ENCODE peak calls at places on chromosome 12, in four cellular contexts. I is IMR-90, C is HepG2, F is Peyer's patch. R is an unnamed sample.

GRCh38 chr12:28164644-28165313 is 25.5 kb upstream of the CCDC91 start:
- DNase-seq in I (peak), C (peak), F (no peak), R (no peak)

GRCh38 chr12:79885956-79886490 is 48.9 kb downstream of the PPP1R12A start:
- DNase-seq in I (no peak), C (no peak), F (no peak), R (no peak)

GRCh38 chr12:34398706-34399630 is 376.7 kb downstream of the ALG10 start:
- DNase-seq in I (no peak), C (no peak), F (no peak), R (peak)

GRCh38 chr12:5369298-5369697 is 62.6 kb upstream of the NTF3 start:
- DNase-seq in I (no peak), C (no peak), F (no peak), R (no peak)

GRCh38 chr12:6180300-6181051 is 19.7 kb upstream of the CD9 start:
- DNase-seq in I (peak), C (peak), F (no peak), R (peak)

GRCh38 chr12:91406920-91407341 is 224.3 kb upstream of the DCN start:
- DNase-seq in I (no peak), C (no peak), F (no peak), R (no peak)

GRCh38 chr12:68306564-68306963 is 25.6 kb downstream of the MDM1 start:
- DNase-seq in I (no peak), C (no peak), F (no peak), R (no peak)

GRCh38 chr12:27936196-27936595 is 36.3 kb downstream of the PTHLH start:
- DNase-seq in I (peak), C (no peak), F (no peak), R (no peak)

GRCh38 chr12:106252056-106252455 is 4.2 kb upstream of the CKAP4 start:
- DNase-seq in I (no peak), C (no peak), F (no peak), R (no peak)

GRCh38 chr12:69623970-69624369 is 13.3 kb upstream of the LRRC10 start:
- DNase-seq in I (peak), C (no peak), F (no peak), R (no peak)

GRCh38 chr12:20260864-20261263 is 107.5 kb upstream of the PDE3A start:
- DNase-seq in I (no peak), C (no peak), F (no peak), R (no peak)

GRCh38 chr12:57262126-57262822 is 11.3 kb upstream of the STAC3 start:
- DNase-seq in I (no peak), C (no peak), F (no peak), R (no peak)

GRCh38 chr12:64083285-64084210 is 138.5 kb downstream of the KICS2 start:
- DNase-seq in I (peak), C (no peak), F (no peak), R (peak)

GRCh38 chr12:41556176-41556575 is 368.1 kb downstream of the PDZRN4 start:
- DNase-seq in I (no peak), C (no peak), F (no peak), R (no peak)

GRCh38 chr12:57759360-57759980 is 4.6 kb downstream of the MARCHF9 start:
- DNase-seq in I (no peak), C (peak), F (no peak), R (no peak)

GRCh38 chr12:2286461-2287131 is 233.8 kb downstream of the CACNA1C start:
- DNase-seq in I (no peak), C (no peak), F (no peak), R (no peak)

DNA sequence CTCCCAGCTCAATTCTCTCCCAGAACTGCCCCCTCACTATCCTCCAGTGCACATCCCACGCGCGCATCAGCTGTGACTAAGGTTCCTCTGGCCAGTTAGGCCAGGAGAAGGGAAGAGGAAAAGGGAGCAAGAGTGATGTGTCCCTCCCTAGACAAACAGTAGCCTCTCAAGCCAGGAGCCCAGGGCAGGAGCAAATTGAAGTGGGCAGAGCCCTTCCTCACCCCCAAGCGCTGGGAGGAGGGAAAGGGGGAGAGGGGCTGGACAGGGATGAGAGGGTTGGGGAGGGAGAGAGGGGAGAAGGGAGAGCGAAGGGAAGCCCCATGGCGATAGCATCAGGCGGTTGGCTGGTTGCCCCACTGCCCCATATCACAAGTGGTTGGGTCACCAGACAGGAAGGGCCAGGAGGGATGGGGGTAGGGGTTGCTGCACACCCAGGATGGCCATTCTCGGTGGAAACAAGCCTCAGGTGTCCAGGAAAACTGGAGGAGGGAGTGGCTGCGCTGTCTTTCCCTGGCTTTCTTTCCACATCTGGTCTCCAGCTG is 1.1 kb downstream of the CD63 start:
- DNase-seq in I (peak), C (no peak), F (no peak), R (peak)
- TF ChIP-seq POLR2A in I (peak), C (no peak), F (no peak), R (no peak)

GRCh38 chr12:119686776-119687175 is 18.8 kb downstream of the PRKAB1 start:
- DNase-seq in I (no peak), C (no peak), F (no peak), R (no peak)

GRCh38 chr12:119687344-119687865 is 19.5 kb downstream of the PRKAB1 start:
- DNase-seq in I (no peak), C (no peak), F (no peak), R (no peak)

GRCh38 chr12:119685375-119685774 is 17.4 kb downstream of the PRKAB1 start:
- DNase-seq in I (no peak), C (no peak), F (no peak), R (no peak)

GRCh38 chr12:119687879-119688278 is 19.9 kb downstream of the PRKAB1 start:
- DNase-seq in I (no peak), C (no peak), F (no peak), R (no peak)

GRCh38 chr12:119686355-119686754 is 18.4 kb downstream of the PRKAB1 start:
- DNase-seq in I (no peak), C (no peak), F (no peak), R (no peak)
- H3K4me3 ChIP-seq in I (no peak), C (no peak), F (no peak), R (no peak)

GRCh38 chr12:76346798-76347420 is 1.3 kb downstream of the BBS10 start:
- DNase-seq in I (peak), C (peak), F (no peak), R (peak)
- TF ChIP-seq CTCF in I (peak), C (peak), F (no peak), R (no peak)

DNA sequence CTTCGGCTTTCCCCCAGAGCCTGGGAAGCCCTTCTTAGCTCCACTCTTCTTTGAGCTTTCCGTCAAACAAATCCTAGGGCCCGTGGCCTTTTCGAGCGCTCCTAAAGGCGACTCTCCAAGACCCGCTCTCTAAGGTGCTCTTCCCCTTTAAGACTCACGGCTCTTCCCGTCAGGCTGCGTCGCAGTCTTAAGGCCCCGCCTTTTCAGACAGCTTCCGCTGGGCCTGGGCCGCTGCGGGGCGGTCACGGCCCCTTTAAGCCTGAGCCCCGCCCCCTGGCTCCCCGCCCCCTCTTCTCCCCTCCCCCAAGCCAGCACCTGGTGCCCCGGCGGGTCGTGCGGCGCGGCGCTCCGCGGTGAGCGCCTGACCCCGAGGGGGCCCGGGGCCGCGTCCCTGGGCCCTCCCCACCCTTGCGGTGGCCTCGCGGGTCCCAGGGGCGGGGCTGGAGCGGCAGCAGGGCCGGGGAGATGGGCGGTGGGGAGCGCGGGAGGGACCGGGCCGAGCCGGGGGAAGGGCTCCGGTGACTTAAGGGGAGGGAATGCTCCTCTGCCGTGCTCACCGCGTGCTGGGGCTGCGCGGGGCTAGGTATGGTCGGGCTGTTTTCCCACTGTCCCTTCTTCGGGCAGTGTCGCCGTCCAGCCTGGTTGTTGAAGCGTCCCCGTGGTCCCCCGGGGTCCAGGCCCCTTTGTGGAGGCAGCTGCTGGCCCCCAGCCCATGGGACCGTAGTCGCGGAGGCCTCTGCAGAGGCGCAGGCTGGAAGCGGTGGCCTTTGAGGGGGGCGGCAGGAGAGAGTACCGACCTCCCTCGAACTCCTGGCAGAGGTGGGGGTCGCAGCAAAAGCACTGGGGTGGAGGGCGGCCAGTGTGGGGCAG is at the start of gene PEX5:
- DNase-seq in I (peak), C (peak), F (peak), R (peak)
- TF ChIP-seq POLR2A in I (no peak), C (peak), F (peak), R (no peak)

R was measured in lower leg skin.